ENCODE peak calls at places on chromosomes 7 and 10, in eight cellular contexts. Q, P, A, U, T, W, H and N are unnamed samples.

GRCh38 chr10:34049887-34050286 is 715.4 kb upstream of the NRP1 start:
- DNase-seq in Q (no peak), P (no peak), A (no peak), U (no peak), T (no peak), W (peak; percentile 40), H (no peak), N (no peak)

GRCh38 chr10:6878067-6878412 is 298.0 kb upstream of the PRKCQ start:
- DNase-seq in Q (no peak), P (no peak), A (no peak), U (no peak), T (no peak), W (peak; percentile 19), H (no peak), N (no peak)

GRCh38 chr7:136947347-136947746 is 78.9 kb downstream of the CHRM2 start:
- DNase-seq in Q (no peak), P (no peak), A (no peak), U (no peak), T (no peak), W (no peak), H (no peak), N (no peak)

GRCh38 chr7:93036807-93037206 is 81.0 kb downstream of the SAMD9 start:
- DNase-seq in Q (no peak), P (no peak), A (no peak), U (no peak), T (no peak), W (no peak), H (no peak), N (no peak)

GRCh38 chr10:86178401-86179142 is 188.0 kb downstream of the GRID1 start:
- DNase-seq in Q (no peak), P (peak; percentile 4), A (no peak), U (no peak), T (peak; percentile 44), W (peak; percentile 27), H (no peak), N (peak; percentile 55)

GRCh38 chr7:100801833-100802568 is 25.3 kb downstream of the EPHB4 start:
- DNase-seq in Q (no peak), P (no peak), A (peak; percentile 89), U (no peak), T (peak; percentile 80), W (no peak), H (no peak), N (peak; percentile 58)

GRCh38 chr10:59622320-59622901 is 87.2 kb downstream of the SLC16A9 start:
- DNase-seq in Q (no peak), P (peak; percentile 67), A (no peak), U (no peak), T (peak; percentile 59), W (peak; percentile 31), H (peak; percentile 24), N (peak; percentile 16)

GRCh38 chr7:87316846-87317545 is 28.5 kb upstream of the CROT start:
- DNase-seq in Q (no peak), P (no peak), A (no peak), U (no peak), T (no peak), W (no peak), H (no peak), N (no peak)

GRCh38 chr7:70183278-70183677 is 585.0 kb downstream of the AUTS2 start:
- DNase-seq in Q (no peak), P (no peak), A (no peak), U (no peak), T (no peak), W (no peak), H (no peak), N (no peak)

GRCh38 chr7:140126435-140127034 is 50.2 kb downstream of the KDM7A start:
- DNase-seq in Q (no peak), P (no peak), A (no peak), U (no peak), T (no peak), W (no peak), H (no peak), N (no peak)

GRCh38 chr7:100677308-100678095 is 4.0 kb downstream of the GNB2 start:
- DNase-seq in Q (no peak), P (no peak), A (peak; percentile 27), U (no peak), T (no peak), W (no peak), H (no peak), N (no peak)

GRCh38 chr10:53402594-53402993 is 630.0 kb upstream of the MBL2 start:
- DNase-seq in Q (no peak), P (no peak), A (no peak), U (no peak), T (no peak), W (no peak), H (no peak), N (no peak)

GRCh38 chr10:112475565-112476233 is 28.7 kb downstream of the VTI1A start:
- DNase-seq in Q (no peak), P (no peak), A (no peak), U (no peak), T (no peak), W (no peak), H (no peak), N (no peak)

GRCh38 chr7:101632641-101633040 is 3.5 kb upstream of the MYL10 start:
- DNase-seq in Q (no peak), P (peak; percentile 4), A (no peak), U (no peak), T (no peak), W (no peak), H (no peak), N (no peak)

GRCh38 chr7:918441-919113 is 35.9 kb downstream of the ADAP1 start:
- DNase-seq in Q (no peak), P (no peak), A (peak; percentile 4), U (no peak), T (no peak), W (no peak), H (peak; percentile 2), N (no peak)

GRCh38 chr7:38163671-38164070 is 14.4 kb upstream of the STARD3NL start:
- DNase-seq in Q (no peak), P (no peak), A (no peak), U (no peak), T (no peak), W (no peak), H (no peak), N (no peak)

GRCh38 chr7:92798517-92799249 is 37.7 kb downstream of the CDK6 start:
- DNase-seq in Q (no peak), P (no peak), A (no peak), U (no peak), T (no peak), W (no peak), H (no peak), N (no peak)

GRCh38 chr7:41463770-41464470 is 239.0 kb downstream of the INHBA start:
- DNase-seq in Q (no peak), P (no peak), A (no peak), U (no peak), T (no peak), W (no peak), H (no peak), N (no peak)

GRCh38 chr7:30682131-30683083 is at the start of gene CRHR2:
- DNase-seq in Q (peak; percentile 24), P (no peak), A (peak; percentile 22), U (no peak), T (peak; percentile 25), W (no peak), H (no peak), N (no peak)

GRCh38 chr10:86401588-86402282 is 35.1 kb upstream of the GRID1 start:
- DNase-seq in Q (no peak), P (no peak), A (peak; percentile 13), U (no peak), T (peak; percentile 45), W (peak; percentile 51), H (no peak), N (no peak)

GRCh38 chr7:47478926-47479791 is 102.8 kb downstream of the TNS3 start:
- DNase-seq in Q (no peak), P (no peak), A (no peak), U (no peak), T (no peak), W (no peak), H (no peak), N (no peak)
- H3K27ac ChIP-seq in Q (no peak overlapping the region), P (no peak overlapping the region), A (no peak overlapping the region), U (no peak overlapping the region), T (peak overlapping the region; percentile 68), W (no peak overlapping the region), H (peak overlapping the region; percentile 84), N (no peak overlapping the region)

GRCh38 chr10:95656291-95657164 is at the start of gene ALDH18A1:
- DNase-seq in Q (peak; percentile 92), P (peak; percentile 83), A (peak; percentile 91), U (peak; percentile 82), T (peak; percentile 94), W (peak; percentile 90), H (peak; percentile 80), N (peak; percentile 84)
- H3K27ac ChIP-seq in Q (peak within 1 kb of the TSS; percentile 60), P (peak within 1 kb of the TSS; percentile 74), A (no peak within 1 kb of the TSS), U (peak within 1 kb of the TSS; percentile 53), T (peak within 1 kb of the TSS; percentile 42), W (no peak within 1 kb of the TSS), H (peak within 1 kb of the TSS; percentile 24), N (peak within 1 kb of the TSS; percentile 66)

GRCh38 chr7:129855935-129856717 is 96.6 kb downstream of the UBE2H start:
- DNase-seq in Q (no peak), P (no peak), A (no peak), U (no peak), T (no peak), W (no peak), H (no peak), N (no peak)

GRCh38 chr7:129851174-129851573 is 101.6 kb downstream of the UBE2H start:
- DNase-seq in Q (no peak), P (no peak), A (no peak), U (no peak), T (no peak), W (no peak), H (no peak), N (no peak)

GRCh38 chr7:129851810-129852209 is 101.0 kb downstream of the UBE2H start:
- DNase-seq in Q (no peak), P (no peak), A (no peak), U (no peak), T (no peak), W (no peak), H (no peak), N (no peak)

GRCh38 chr7:129855234-129855673 is 97.5 kb downstream of the UBE2H start:
- DNase-seq in Q (no peak), P (no peak), A (no peak), U (no peak), T (no peak), W (no peak), H (no peak), N (no peak)

DNA sequence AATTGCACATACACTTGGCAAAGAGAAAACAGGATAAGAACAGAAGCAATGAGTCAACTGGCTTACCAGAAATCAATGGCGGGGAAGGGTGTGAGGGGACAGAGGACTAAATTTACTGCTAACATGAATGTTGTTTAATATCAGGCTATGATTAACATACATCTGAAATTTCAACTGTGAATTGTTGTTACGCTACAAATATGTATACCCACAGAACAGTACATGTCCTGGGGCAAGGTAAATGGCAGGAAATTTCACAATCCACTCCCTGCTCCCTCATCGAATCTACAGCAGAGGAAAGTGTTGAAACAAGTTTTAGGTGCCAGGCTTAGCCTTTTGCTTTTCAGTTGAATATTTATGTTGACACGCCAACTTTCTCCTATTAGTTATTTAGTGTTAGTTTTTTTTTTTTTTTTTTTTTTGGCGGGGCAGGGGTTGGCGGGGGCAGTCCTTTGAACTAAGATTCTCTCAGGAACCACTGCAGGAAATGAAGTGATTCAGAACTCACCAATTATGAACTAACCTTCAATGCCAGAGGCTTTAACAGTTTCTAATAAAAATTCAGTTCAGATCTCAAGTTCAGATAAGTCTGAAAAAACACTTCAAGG is 99.0 kb downstream of the UBE2H start:
- DNase-seq in Q (no peak), P (peak; percentile 37), A (no peak), U (no peak), T (no peak), W (no peak), H (no peak), N (peak; percentile 89)
- H3K27ac ChIP-seq in Q (no peak overlapping the region), P (peak overlapping the region; percentile 97), A (no peak overlapping the region), U (no peak overlapping the region), T (no peak overlapping the region), W (no peak overlapping the region), H (peak overlapping the region; percentile 29), N (peak overlapping the region; percentile 29)

GRCh38 chr7:111853231-111853990 is 291.1 kb upstream of the IMMP2L start:
- DNase-seq in Q (no peak), P (no peak), A (no peak), U (no peak), T (no peak), W (no peak), H (no peak), N (no peak)
- H3K27ac ChIP-seq in Q (no peak overlapping the region), P (no peak overlapping the region), A (no peak overlapping the region), U (no peak overlapping the region), T (no peak overlapping the region), W (peak overlapping the region; percentile 54), H (no peak overlapping the region), N (no peak overlapping the region)